ENCODE peak calls at places on chromosomes 1 and 21, in five cellular contexts. M, E, B, H and Y are unnamed samples.

GRCh38 chr21:44893948-44894656 is 20.6 kb upstream of the PTTG1IP start:
- DNase-seq in M (no peak), H (no peak), B (no peak), E (no peak), Y (peak)

GRCh38 chr1:7579831-7580804 is 191.0 kb upstream of the VAMP3 start:
- DNase-seq in B (peak), M (peak), E (no peak), H (no peak), Y (peak)

GRCh38 chr1:175174273-175174672 is 18.3 kb downstream of the KIAA0040 start:
- DNase-seq in M (no peak), E (no peak), H (no peak), B (no peak), Y (no peak)

GRCh38 chr1:50774759-50775351 is 185.2 kb downstream of the FAF1 start:
- DNase-seq in B (no peak), E (peak), M (no peak), H (no peak), Y (no peak)

GRCh38 chr1:115426271-115426771 is 88.3 kb upstream of the NGF start:
- DNase-seq in H (no peak), B (no peak), E (peak), M (peak), Y (no peak)

GRCh38 chr1:233569636-233570035 is 44.3 kb upstream of the KCNK1 start:
- DNase-seq in E (no peak), B (no peak), H (no peak), M (no peak), Y (no peak)

GRCh38 chr1:2212542-2213491 is 15.3 kb upstream of the SKI start:
- DNase-seq in E (peak), H (no peak), B (peak), M (peak), Y (peak)

GRCh38 chr1:11925938-11926292 is 312 bp downstream of the KIAA2013 start:
- DNase-seq in M (no peak), E (no peak), B (peak), H (no peak), Y (peak)

GRCh38 chr1:230905733-230906132 is 37.4 kb upstream of the C1orf198 start:
- DNase-seq in E (peak), H (no peak), B (no peak), M (no peak), Y (no peak)

GRCh38 chr1:236142358-236143103 is at the start of gene GPR137B:
- DNase-seq in H (peak), B (peak), M (no peak), E (peak), Y (peak)

GRCh38 chr1:116817582-116818064 is 63.4 kb downstream of the CD2 start:
- DNase-seq in H (no peak), E (peak), M (no peak), B (peak), Y (peak)

GRCh38 chr1:173570370-173571030 is 32.4 kb downstream of the SLC9C2 start:
- DNase-seq in B (no peak), H (no peak), M (no peak), E (no peak), Y (no peak)

GRCh38 chr1:57831624-57832023 is 407.8 kb upstream of the DAB1 start:
- DNase-seq in B (no peak), E (no peak), M (no peak), H (no peak), Y (no peak)

GRCh38 chr21:35475768-35476167 is 426.7 kb upstream of the RUNX1 start:
- DNase-seq in E (peak), B (no peak), M (no peak), H (no peak), Y (no peak)

GRCh38 chr1:18175530-18176377 is 68.2 kb downstream of the IGSF21 start:
- DNase-seq in H (no peak), E (no peak), M (no peak), B (no peak), Y (no peak)

GRCh38 chr1:47679301-47679751 is 241.5 kb downstream of the FOXD2 start:
- DNase-seq in M (peak), E (no peak), B (no peak), H (no peak), Y (no peak)

GRCh38 chr21:25925936-25926335 is 191.2 kb downstream of the GABPA start:
- DNase-seq in B (no peak), M (no peak), H (no peak), E (peak), Y (no peak)

GRCh38 chr1:27504588-27505419 is 14.8 kb upstream of the WASF2 start:
- DNase-seq in E (peak), M (no peak), H (no peak), B (no peak), Y (peak)

GRCh38 chr1:225431081-225431863 is 3.4 kb upstream of the LBR start:
- DNase-seq in E (no peak), B (no peak), H (no peak), M (peak), Y (no peak)

GRCh38 chr1:225427249-225428065 is at the start of gene LBR:
- DNase-seq in M (peak), E (peak), H (no peak), B (no peak), Y (peak)

GRCh38 chr1:225428066-225428878 is 434 bp upstream of the LBR start:
- DNase-seq in H (peak), E (peak), M (peak), B (peak), Y (peak)

GRCh38 chr1:225430301-225430700 is 2.5 kb upstream of the LBR start:
- DNase-seq in M (no peak), B (no peak), H (no peak), E (no peak), Y (no peak)

GRCh38 chr1:225428879-225429455 is 1.1 kb upstream of the LBR start:
- DNase-seq in B (no peak), E (no peak), H (no peak), M (no peak), Y (no peak)
- H3K27ac ChIP-seq in B (peak), E (peak), H (peak), M (peak), Y (peak)

DNA sequence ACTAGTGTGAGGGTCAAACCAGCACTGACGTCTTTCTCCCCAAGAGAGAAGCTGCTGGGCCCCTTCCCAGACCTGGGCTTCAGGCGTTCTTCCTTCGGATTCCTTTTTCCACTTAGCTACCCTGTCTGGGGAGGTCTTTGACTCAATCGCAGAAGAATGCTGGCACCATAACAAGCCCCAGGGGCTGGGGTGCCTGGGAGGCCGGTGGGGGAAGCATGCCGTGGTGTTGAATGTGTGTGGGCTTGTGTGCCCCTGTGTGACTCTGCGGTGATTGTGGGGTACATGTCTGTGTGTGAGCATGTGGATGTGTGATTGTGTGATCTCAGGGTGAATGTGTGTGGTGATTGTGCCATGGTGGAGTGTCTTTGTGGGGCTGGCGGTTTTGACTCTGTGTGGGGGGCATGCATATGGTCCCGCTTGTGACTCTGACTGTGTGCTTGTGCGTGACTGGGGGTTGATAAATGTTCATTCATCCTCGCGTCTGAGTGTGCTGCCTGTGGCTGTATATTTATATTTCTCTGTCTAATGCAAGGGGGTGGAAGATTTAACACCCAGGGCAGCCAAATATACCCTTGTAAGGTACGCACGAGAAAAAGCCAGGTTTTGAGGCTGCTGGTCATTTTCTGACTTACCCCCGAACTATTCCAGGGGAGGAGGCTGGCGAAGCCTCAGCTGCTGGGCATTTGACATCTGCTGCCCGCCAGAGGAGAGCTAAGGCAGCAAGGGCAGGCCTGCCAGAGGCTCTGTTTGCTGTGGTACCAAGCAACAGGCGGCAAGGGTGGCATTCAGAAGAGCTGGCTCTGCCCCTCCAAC is 1.1 kb upstream of the SYNC start:
- DNase-seq in H (no peak), M (no peak), B (no peak), E (peak), Y (peak)
- TF ChIP-seq POLR2A in H (no peak), M (no peak), B (no peak), E (peak), Y (no peak)

DNA sequence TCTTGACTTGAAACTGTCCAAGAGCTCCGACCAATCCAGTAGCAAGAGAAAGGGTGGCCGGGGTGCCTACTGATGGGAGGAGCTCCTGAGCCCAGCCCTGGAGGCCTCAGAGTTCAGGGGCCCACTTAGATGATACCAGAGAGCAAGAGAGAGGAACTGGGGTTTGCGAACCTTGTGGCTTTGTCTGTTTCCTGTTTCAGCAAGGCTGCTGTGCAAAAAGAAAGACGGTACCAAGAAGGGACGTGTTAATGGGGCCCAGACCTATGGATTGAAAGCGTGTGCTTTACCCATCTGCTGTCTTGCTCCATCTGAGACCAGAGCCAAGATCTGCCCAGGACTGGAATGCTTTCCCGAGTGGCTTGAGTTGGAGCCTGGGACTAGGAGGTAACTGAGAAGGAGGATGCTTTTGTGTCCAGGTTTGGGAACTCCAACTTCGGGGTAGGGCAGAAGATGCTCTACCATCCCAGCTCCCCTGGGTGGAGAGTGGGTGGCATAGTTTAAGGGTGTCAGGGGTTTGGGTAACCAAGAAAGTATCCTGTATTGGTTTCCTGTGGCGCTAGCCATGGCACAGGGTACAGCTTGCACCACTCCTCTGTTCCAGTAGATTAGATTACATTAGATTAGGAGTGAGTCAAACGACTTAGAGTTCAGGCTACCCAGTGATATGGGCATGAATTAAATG is at the start of gene TRAF3IP3:
- DNase-seq in E (no peak), H (peak), M (no peak), B (peak), Y (peak)
- H3K27ac ChIP-seq in E (no peak), H (peak), M (no peak), B (peak), Y (peak)

DNA sequence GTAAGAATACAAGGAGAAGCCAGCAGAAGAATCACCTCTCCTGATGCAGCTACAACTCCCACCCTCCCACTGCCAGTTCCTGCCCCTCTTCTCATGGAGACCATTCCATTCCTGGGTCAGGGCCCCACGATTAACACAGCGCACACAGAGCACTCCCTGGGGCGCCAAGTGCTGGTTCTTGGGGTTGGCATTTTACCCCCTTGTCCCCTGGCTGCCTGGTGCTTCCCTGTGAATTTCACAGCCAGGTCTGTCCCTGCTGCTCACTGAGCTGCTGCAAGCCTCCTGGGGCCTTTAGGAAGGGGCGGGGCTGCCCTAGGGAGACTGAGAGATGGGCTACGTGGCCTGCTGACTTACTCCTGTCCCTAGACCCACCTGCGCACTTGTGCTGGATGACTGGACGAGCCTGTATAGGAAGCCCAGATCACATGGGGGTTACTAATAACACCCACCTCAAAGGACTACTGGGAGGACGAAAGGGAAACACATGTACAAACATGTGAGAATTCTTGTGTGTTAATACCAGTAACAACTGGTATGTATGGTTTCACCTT is 4.8 kb downstream of the ZNF672 start:
- DNase-seq in M (no peak), H (no peak), B (no peak), E (no peak), Y (peak)
- TF ChIP-seq POLR2A in M (no peak), H (no peak), B (no peak), E (no peak), Y (no peak)

GRCh38 chr1:59116920-59117542 is 179.9 kb upstream of the FGGY start:
- DNase-seq in E (peak), M (no peak), B (no peak), H (no peak), Y (no peak)
- H3K27ac ChIP-seq in E (no peak), M (no peak), B (no peak), H (no peak), Y (no peak)